ENCODE peak calls at places on chromosomes 3 and 15, in six cellular contexts. F, X, E, W, I and B are unnamed samples.
A peak's percentile ranks its signal among the peaks of the same experiment; 100 is the strongest.

GRCh38 chr3:177673105-177673804 is 476.0 kb upstream of the TBL1XR1 start:
- DNase-seq in F (peak; percentile 86), I (no peak), X (peak; percentile 97), W (peak; percentile 98), E (no peak), B (no peak)

GRCh38 chr15:50463423-50464358 is 39.5 kb downstream of the USP8 start:
- DNase-seq in X (peak; percentile 68), F (no peak), E (no peak), W (peak; percentile 24), I (no peak), B (no peak)

GRCh38 chr15:99123706-99124451 is 19.0 kb downstream of the SYNM start:
- DNase-seq in X (peak; percentile 96), I (peak; percentile 96), E (peak; percentile 95), W (peak; percentile 83), F (peak; percentile 93), B (peak; percentile 68)

GRCh38 chr15:65373163-65373651 is 4.6 kb downstream of the IGDCC3 start:
- DNase-seq in I (no peak), X (no peak), F (no peak), W (no peak), E (peak; percentile 26), B (no peak)

GRCh38 chr3:170429050-170429449 is 10.4 kb downstream of the CLDN11 start:
- DNase-seq in E (no peak), I (no peak), X (no peak), W (no peak), F (no peak), B (no peak)

GRCh38 chr3:123431658-123432323 is 17.1 kb downstream of the ADCY5 start:
- DNase-seq in X (no peak), W (no peak), I (no peak), F (no peak), E (no peak), B (no peak)

GRCh38 chr15:101011582-101011981 is 92.4 kb downstream of the LRRK1 start:
- DNase-seq in X (no peak), W (no peak), I (no peak), E (no peak), F (no peak), B (no peak)

GRCh38 chr3:155646554-155647189 is 98.2 kb downstream of the PLCH1 start:
- DNase-seq in W (no peak), E (no peak), I (no peak), F (no peak), X (no peak), B (no peak)

GRCh38 chr3:30333903-30334302 is 272.5 kb upstream of the TGFBR2 start:
- DNase-seq in X (peak; percentile 19), W (no peak), F (no peak), I (no peak), E (no peak), B (no peak)

GRCh38 chr3:15810702-15811101 is 12.9 kb upstream of the ANKRD28 start:
- DNase-seq in E (no peak), W (no peak), I (no peak), F (no peak), X (no peak), B (no peak)

GRCh38 chr3:10410383-10411002 is 89.6 kb upstream of the SEC13 start:
- DNase-seq in E (no peak), I (no peak), W (no peak), F (no peak), X (no peak), B (no peak)

GRCh38 chr3:48435774-48436476 is 4.0 kb downstream of the CCDC51 start:
- DNase-seq in X (peak; percentile 79), W (peak; percentile 59), I (peak; percentile 93), F (peak; percentile 36), E (peak; percentile 90), B (peak; percentile 88)

GRCh38 chr3:63450634-63451363 is 172.7 kb downstream of the SYNPR start:
- DNase-seq in F (no peak), E (no peak), X (no peak), W (no peak), I (no peak), B (no peak)

GRCh38 chr3:151770941-151771340 is 37.2 kb downstream of the AADACL2 start:
- DNase-seq in F (peak; percentile 48), W (peak; percentile 51), X (no peak), I (no peak), E (peak; percentile 74), B (no peak)

GRCh38 chr3:178054505-178054904 is 481.7 kb upstream of the KCNMB2 start:
- DNase-seq in E (no peak), I (no peak), X (no peak), F (no peak), W (no peak), B (no peak)

GRCh38 chr15:26628879-26629529 is 143.9 kb downstream of the GABRB3 start:
- DNase-seq in X (peak; percentile 2), E (peak; percentile 85), I (peak; percentile 96), W (peak; percentile 14), F (no peak), B (no peak)

GRCh38 chr3:41137686-41138111 is 61.6 kb upstream of the CTNNB1 start:
- DNase-seq in I (no peak), X (no peak), E (no peak), F (no peak), W (no peak), B (no peak)

GRCh38 chr3:24199775-24200247 is 254.7 kb downstream of the NR1D2 start:
- DNase-seq in I (no peak), F (no peak), W (peak; percentile 63), X (no peak), E (no peak), B (no peak)

GRCh38 chr15:73328149-73328820 is 40.5 kb downstream of the HCN4 start:
- DNase-seq in F (no peak), I (no peak), W (no peak), X (no peak), E (peak; percentile 32), B (no peak)

GRCh38 chr3:24389108-24390090 is 105.3 kb downstream of the THRB start:
- DNase-seq in E (no peak), X (no peak), I (no peak), F (no peak), W (no peak), B (no peak)

GRCh38 chr3:160982497-160982896 is 122.7 kb downstream of the B3GALNT1 start:
- DNase-seq in X (no peak), W (no peak), I (no peak), E (no peak), F (no peak), B (no peak)

GRCh38 chr15:99385865-99386264 is 134.6 kb downstream of the LRRC28 start:
- DNase-seq in X (peak; percentile 52), E (peak; percentile 85), F (no peak), I (no peak), W (no peak), B (no peak)

GRCh38 chr3:172869356-172869755 is 118.8 kb downstream of the ECT2 start:
- DNase-seq in E (no peak), W (no peak), I (no peak), F (no peak), X (no peak), B (no peak)